ENCODE peak calls at places on chromosomes 6 and 20, in six cellular contexts. One of them, this sample, is unnamed.

GRCh38 chr20:41395669-41396664 is 29.3 kb upstream of the EMILIN3 start:
- DNase-seq in endothelial cell of umbilical vein: no peak
- DNase-seq in K562: no peak
- DNase-seq in HepG2: peak
- DNase-seq in A549: no peak
- DNase-seq in GM12878: no peak
- DNase-seq in this sample: no peak

GRCh38 chr20:35011589-35012226 is 56.0 kb downstream of the MYH7B start:
- DNase-seq in HepG2: no peak
- DNase-seq in endothelial cell of umbilical vein: no peak
- DNase-seq in K562: no peak
- DNase-seq in GM12878: no peak
- DNase-seq in A549: no peak
- DNase-seq in this sample: no peak

GRCh38 chr20:57055345-57055744 is 211.1 kb downstream of the BMP7 start:
- DNase-seq in HepG2: no peak
- DNase-seq in GM12878: no peak
- DNase-seq in K562: no peak
- DNase-seq in endothelial cell of umbilical vein: no peak
- DNase-seq in A549: no peak
- DNase-seq in this sample: no peak

GRCh38 chr6:53623497-53623896 is 42.1 kb downstream of the KLHL31 start:
- DNase-seq in endothelial cell of umbilical vein: no peak
- DNase-seq in K562: no peak
- DNase-seq in GM12878: no peak
- DNase-seq in A549: no peak
- DNase-seq in HepG2: no peak
- DNase-seq in this sample: peak

GRCh38 chr20:37711987-37712961 is 18.4 kb downstream of the CTNNBL1 start:
- DNase-seq in endothelial cell of umbilical vein: peak
- DNase-seq in K562: no peak
- DNase-seq in GM12878: no peak
- DNase-seq in A549: no peak
- DNase-seq in HepG2: no peak
- DNase-seq in this sample: no peak

GRCh38 chr6:53517021-53517420 is 27.9 kb downstream of the GCLC start:
- DNase-seq in GM12878: no peak
- DNase-seq in endothelial cell of umbilical vein: no peak
- DNase-seq in A549: no peak
- DNase-seq in K562: no peak
- DNase-seq in HepG2: peak
- DNase-seq in this sample: no peak

GRCh38 chr6:113829702-113830058 is 27.5 kb upstream of the MARCKS start:
- DNase-seq in K562: no peak
- DNase-seq in HepG2: no peak
- DNase-seq in A549: no peak
- DNase-seq in GM12878: no peak
- DNase-seq in endothelial cell of umbilical vein: no peak
- DNase-seq in this sample: no peak

GRCh38 chr20:20664795-20665194 is 47.6 kb downstream of the RALGAPA2 start:
- DNase-seq in K562: no peak
- DNase-seq in GM12878: no peak
- DNase-seq in A549: peak
- DNase-seq in HepG2: peak
- DNase-seq in endothelial cell of umbilical vein: peak
- DNase-seq in this sample: peak

DNA sequence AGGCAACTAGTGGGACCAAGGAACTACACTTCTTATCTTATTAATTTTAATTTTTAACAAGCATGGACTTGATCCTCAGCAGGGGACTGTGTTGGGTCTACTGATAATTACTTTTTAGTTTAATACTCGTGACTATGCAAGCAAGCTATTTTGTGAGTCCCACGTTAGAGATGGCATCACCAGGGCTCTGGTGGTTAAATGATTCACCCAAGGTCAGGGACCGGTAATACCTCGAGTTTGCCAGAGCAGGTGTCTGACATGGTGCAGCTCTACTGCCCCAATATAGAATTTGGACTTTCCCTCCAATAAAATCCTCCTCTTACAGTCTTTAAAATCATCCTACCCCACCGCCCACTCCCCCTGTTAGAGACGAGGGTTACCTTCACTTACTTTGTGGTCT is 98.6 kb upstream of the RIN2 start:
- DNase-seq in K562: no peak
- DNase-seq in HepG2: no peak
- DNase-seq in A549: no peak
- DNase-seq in GM12878: no peak
- DNase-seq in endothelial cell of umbilical vein: no peak
- DNase-seq in this sample: no peak
- TF ChIP-seq CTCF in K562: no peak
- TF ChIP-seq CTCF in HepG2: no peak
- TF ChIP-seq CTCF in A549: no peak
- TF ChIP-seq CTCF in GM12878: no peak
- TF ChIP-seq CTCF in endothelial cell of umbilical vein: no peak
- TF ChIP-seq CTCF in this sample: no peak

GRCh38 chr6:131954775-131955107 is 3.6 kb upstream of the CCN2 start:
- DNase-seq in HepG2: peak
- DNase-seq in GM12878: no peak
- DNase-seq in A549: peak
- DNase-seq in K562: no peak
- DNase-seq in endothelial cell of umbilical vein: peak
- DNase-seq in this sample: no peak
- TF ChIP-seq MYC in HepG2: no peak
- TF ChIP-seq MYC in GM12878: no peak
- TF ChIP-seq MYC in A549: no peak
- TF ChIP-seq MYC in K562: no peak
- TF ChIP-seq MYC in endothelial cell of umbilical vein: no peak
- TF ChIP-seq MYC in this sample: no peak

GRCh38 chr6:50264995-50265571 is 215.4 kb upstream of the DEFB112 start:
- DNase-seq in HepG2: peak
- DNase-seq in endothelial cell of umbilical vein: no peak
- DNase-seq in GM12878: no peak
- DNase-seq in A549: no peak
- DNase-seq in K562: no peak
- DNase-seq in this sample: peak
- TF ChIP-seq CTCF in HepG2: peak
- TF ChIP-seq CTCF in endothelial cell of umbilical vein: no peak
- TF ChIP-seq CTCF in GM12878: no peak
- TF ChIP-seq CTCF in A549: no peak
- TF ChIP-seq CTCF in K562: peak
- TF ChIP-seq CTCF in this sample: peak

GRCh38 chr6:128519931-128520435 is 416 bp downstream of the PTPRK start:
- DNase-seq in HepG2: no peak
- DNase-seq in K562: no peak
- DNase-seq in GM12878: no peak
- DNase-seq in endothelial cell of umbilical vein: no peak
- DNase-seq in A549: no peak
- DNase-seq in this sample: no peak
- TF ChIP-seq MYC in HepG2: no peak
- TF ChIP-seq MYC in K562: no peak
- TF ChIP-seq MYC in GM12878: no peak
- TF ChIP-seq MYC in endothelial cell of umbilical vein: no peak
- TF ChIP-seq MYC in A549: no peak
- TF ChIP-seq MYC in this sample: no peak

DNA sequence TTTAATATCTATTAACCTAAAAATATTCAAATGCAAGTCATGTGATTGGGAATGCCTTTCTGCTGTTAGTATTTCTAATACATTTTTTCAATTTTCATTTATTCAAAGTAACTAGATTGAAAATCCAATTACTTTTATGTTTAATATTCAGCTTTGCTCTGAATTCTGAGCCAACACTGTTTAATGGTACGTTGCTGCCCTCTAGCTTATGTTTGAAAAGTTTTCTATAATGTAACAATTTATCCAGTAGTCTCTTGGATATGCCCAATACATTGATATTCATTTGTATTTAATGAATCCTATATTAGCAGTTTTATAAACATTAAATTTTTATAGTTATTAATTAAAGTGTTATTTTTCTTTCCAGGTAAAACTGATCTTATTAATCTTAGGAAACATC is 47.4 kb downstream of the LGSN start:
- DNase-seq in endothelial cell of umbilical vein: peak
- DNase-seq in GM12878: no peak
- DNase-seq in A549: no peak
- DNase-seq in HepG2: peak
- DNase-seq in K562: no peak
- DNase-seq in this sample: peak
- TF ChIP-seq CTCF in endothelial cell of umbilical vein: no peak
- TF ChIP-seq CTCF in GM12878: peak
- TF ChIP-seq CTCF in A549: peak
- TF ChIP-seq CTCF in HepG2: peak
- TF ChIP-seq CTCF in K562: peak
- TF ChIP-seq CTCF in this sample: no peak

This sample was measured in NB4.